ENCODE peak calls at places on chromosomes 16 and 17, in nine cellular contexts. M is ascending aorta, Y is fibroblast of lung, I is SK-N-SH, R is uterus, C is HFF-Myc, N is A549, D is fibroblast of the aortic adventitia, L is endodermal cell. X is an unnamed sample.

GRCh38 chr16:17777461-17777863 is 306.7 kb upstream of the XYLT1 start:
- DNase-seq in M (no peak), Y (peak), I (no peak), R (no peak), C (no peak), N (no peak), D (peak), L (peak), X (peak)

GRCh38 chr17:81832608-81833159 is 407 bp downstream of the MCRIP1 start:
- DNase-seq in M (no peak), Y (no peak), I (peak), R (no peak), C (no peak), N (no peak), D (peak), L (no peak), X (no peak)

GRCh38 chr17:2386400-2387085 is 14.3 kb downstream of the MNT start:
- DNase-seq in M (no peak), Y (no peak), I (peak), R (no peak), C (no peak), N (peak), D (no peak), L (no peak), X (no peak)

GRCh38 chr16:74601131-74601871 is 5.6 kb downstream of the GLG1 start:
- DNase-seq in M (no peak), Y (no peak), I (peak), R (no peak), C (no peak), N (no peak), D (no peak), L (no peak), X (no peak)

GRCh38 chr17:49494937-49495841 is at the start of gene NGFR:
- DNase-seq in M (no peak), Y (no peak), I (peak), R (no peak), C (no peak), N (no peak), D (no peak), L (peak), X (no peak)

GRCh38 chr16:1918312-1918889 is at the start of gene HS3ST6:
- DNase-seq in M (no peak), Y (no peak), I (peak), R (no peak), C (no peak), N (no peak), D (no peak), L (peak), X (no peak)

GRCh38 chr17:81398170-81398854 is 3.1 kb downstream of the BAHCC1 start:
- DNase-seq in M (no peak), Y (peak), I (peak), R (no peak), C (no peak), N (peak), D (no peak), L (peak), X (peak)

GRCh38 chr17:32943206-32943605 is 15.3 kb downstream of the TMEM98 start:
- DNase-seq in M (no peak), Y (no peak), I (no peak), R (no peak), C (no peak), N (no peak), D (peak), L (peak), X (peak)

GRCh38 chr17:19384723-19385391 is 2.1 kb downstream of the MFAP4 start:
- DNase-seq in M (peak), Y (peak), I (peak), R (peak), C (peak), N (no peak), D (peak), L (no peak), X (peak)

GRCh38 chr17:74480290-74480689 is 13.9 kb downstream of the CD300A start:
- DNase-seq in M (no peak), Y (no peak), I (peak), R (no peak), C (no peak), N (no peak), D (no peak), L (no peak), X (no peak)

GRCh38 chr17:34220776-34221390 is 34.2 kb upstream of the CCL2 start:
- DNase-seq in M (no peak), Y (no peak), I (no peak), R (no peak), C (no peak), N (no peak), D (no peak), L (no peak), X (peak)

GRCh38 chr17:57295526-57296023 is 39.3 kb downstream of the MSI2 start:
- DNase-seq in M (no peak), Y (peak), I (no peak), R (no peak), C (no peak), N (peak), D (no peak), L (no peak), X (peak)

GRCh38 chr17:59620518-59621259 is 994 bp downstream of the CLTC start:
- DNase-seq in M (no peak), Y (no peak), I (peak), R (peak), C (no peak), N (peak), D (peak), L (peak), X (peak)

GRCh38 chr17:48048321-48049140 is at the start of gene NFE2L1:
- DNase-seq in M (peak), Y (peak), I (peak), R (peak), C (peak), N (peak), D (peak), L (peak), X (peak)

GRCh38 chr17:36507266-36507665 is 20.8 kb downstream of the ZNHIT3 start:
- DNase-seq in M (no peak), Y (no peak), I (no peak), R (no peak), C (no peak), N (no peak), D (no peak), L (peak), X (no peak)

GRCh38 chr16:5512037-5512436 is 414.4 kb upstream of the EEF2KMT start:
- DNase-seq in M (no peak), Y (no peak), I (no peak), R (no peak), C (no peak), N (no peak), D (no peak), L (no peak), X (no peak)

GRCh38 chr16:4679854-4680636 is 13.3 kb upstream of the NUDT16L1 start:
- DNase-seq in M (no peak), Y (peak), I (no peak), R (peak), C (no peak), N (no peak), D (peak), L (peak), X (peak)

GRCh38 chr17:77206125-77206523 is 65.4 kb downstream of the SEC14L1 start:
- DNase-seq in M (no peak), Y (no peak), I (no peak), R (no peak), C (no peak), N (no peak), D (no peak), L (no peak), X (no peak)

GRCh38 chr16:69378760-69379159 is 7.0 kb downstream of the TERF2 start:
- DNase-seq in M (no peak), Y (no peak), I (no peak), R (no peak), C (no peak), N (no peak), D (peak), L (no peak), X (peak)

GRCh38 chr16:79599256-79599836 is 1.2 kb downstream of the MAF start:
- DNase-seq in M (no peak), Y (peak), I (peak), R (no peak), C (no peak), N (peak), D (no peak), L (peak), X (no peak)

GRCh38 chr17:75108193-75108592 is 1.6 kb upstream of the ARMC7 start:
- DNase-seq in M (no peak), Y (no peak), I (no peak), R (no peak), C (no peak), N (no peak), D (no peak), L (peak), X (no peak)

GRCh38 chr17:79811036-79811887 is 14.4 kb upstream of the CBX8 start:
- DNase-seq in M (no peak), Y (no peak), I (peak), R (no peak), C (no peak), N (peak), D (no peak), L (peak), X (no peak)

GRCh38 chr16:72689851-72690250 is 358.1 kb downstream of the ZFHX3 start:
- DNase-seq in M (no peak), Y (peak), I (no peak), R (no peak), C (no peak), N (no peak), D (peak), L (no peak), X (peak)

GRCh38 chr16:9112166-9112843 is 20.9 kb downstream of the HAPSTR1 start:
- DNase-seq in M (no peak), Y (no peak), I (no peak), R (no peak), C (no peak), N (peak), D (no peak), L (no peak), X (no peak)

GRCh38 chr17:7711356-7711755 is 6.2 kb upstream of the DNAH2 start:
- DNase-seq in M (no peak), Y (no peak), I (peak), R (no peak), C (no peak), N (peak), D (no peak), L (peak), X (no peak)

GRCh38 chr16:66695474-66695934 is 1.0 kb downstream of the CMTM4 start:
- DNase-seq in M (no peak), Y (no peak), I (no peak), R (no peak), C (no peak), N (no peak), D (no peak), L (no peak), X (no peak)

GRCh38 chr17:78915872-78916632 is 9.1 kb downstream of the TIMP2 start:
- DNase-seq in M (no peak), Y (peak), I (no peak), R (peak), C (no peak), N (peak), D (peak), L (no peak), X (peak)

GRCh38 chr17:340074-340473 is 12.5 kb downstream of the RPH3AL start:
- DNase-seq in M (no peak), Y (no peak), I (peak), R (no peak), C (no peak), N (no peak), D (no peak), L (no peak), X (no peak)

GRCh38 chr17:30429155-30429554 is 48.1 kb upstream of the GOSR1 start:
- DNase-seq in M (no peak), Y (no peak), I (no peak), R (no peak), C (no peak), N (no peak), D (peak), L (no peak), X (peak)

GRCh38 chr17:81090361-81091133 is 55.6 kb downstream of the BAIAP2 start:
- DNase-seq in M (no peak), Y (peak), I (peak), R (no peak), C (no peak), N (peak), D (peak), L (peak), X (peak)

GRCh38 chr16:13322357-13322756 is 421.0 kb downstream of the SHISA9 start:
- DNase-seq in M (no peak), Y (no peak), I (no peak), R (no peak), C (no peak), N (no peak), D (no peak), L (peak), X (no peak)

GRCh38 chr16:86497551-86498021 is 12.7 kb upstream of the FOXF1 start:
- DNase-seq in M (no peak), Y (no peak), I (no peak), R (no peak), C (no peak), N (no peak), D (no peak), L (peak), X (no peak)

GRCh38 chr16:86496929-86497381 is 13.4 kb upstream of the FOXF1 start:
- DNase-seq in M (no peak), Y (no peak), I (no peak), R (no peak), C (no peak), N (no peak), D (no peak), L (peak), X (no peak)

GRCh38 chr16:86496262-86496928 is 13.9 kb upstream of the FOXF1 start:
- DNase-seq in M (no peak), Y (no peak), I (no peak), R (no peak), C (no peak), N (no peak), D (no peak), L (no peak), X (no peak)

GRCh38 chr16:86498661-86499493 is 11.4 kb upstream of the FOXF1 start:
- DNase-seq in M (no peak), Y (peak), I (no peak), R (no peak), C (no peak), N (no peak), D (peak), L (peak), X (peak)

DNA sequence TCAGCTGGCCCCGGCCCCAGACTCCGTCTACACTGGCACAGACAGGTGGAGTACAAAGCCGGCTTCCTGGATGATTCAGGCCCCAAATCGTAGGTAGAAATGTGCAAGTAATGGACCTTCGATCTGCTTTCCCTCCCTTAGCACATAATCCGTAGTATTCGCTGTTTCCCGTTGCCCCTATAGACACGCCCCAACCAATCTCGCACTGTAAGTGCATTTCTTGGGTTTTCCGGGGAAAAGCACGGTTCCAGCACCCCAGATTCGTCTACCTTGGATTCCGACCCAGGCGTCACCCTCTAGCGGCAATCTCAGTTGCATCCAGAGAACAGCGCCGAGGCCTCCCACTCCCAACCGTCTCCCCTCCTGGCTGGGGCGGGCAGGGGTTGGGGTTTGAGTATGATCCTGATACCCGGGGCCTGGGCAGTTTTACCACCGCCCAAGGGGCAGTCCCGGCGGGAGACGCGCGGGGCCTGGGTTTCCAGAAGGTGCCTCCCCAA is 12.1 kb upstream of the FOXF1 start:
- DNase-seq in M (no peak), Y (peak), I (no peak), R (no peak), C (no peak), N (no peak), D (no peak), L (peak), X (no peak)
- TF ChIP-seq CTCF in M (no peak), Y (peak), I (no peak), R (no peak), C (peak), N (no peak), D (peak), L (peak), X (no peak)

DNA sequence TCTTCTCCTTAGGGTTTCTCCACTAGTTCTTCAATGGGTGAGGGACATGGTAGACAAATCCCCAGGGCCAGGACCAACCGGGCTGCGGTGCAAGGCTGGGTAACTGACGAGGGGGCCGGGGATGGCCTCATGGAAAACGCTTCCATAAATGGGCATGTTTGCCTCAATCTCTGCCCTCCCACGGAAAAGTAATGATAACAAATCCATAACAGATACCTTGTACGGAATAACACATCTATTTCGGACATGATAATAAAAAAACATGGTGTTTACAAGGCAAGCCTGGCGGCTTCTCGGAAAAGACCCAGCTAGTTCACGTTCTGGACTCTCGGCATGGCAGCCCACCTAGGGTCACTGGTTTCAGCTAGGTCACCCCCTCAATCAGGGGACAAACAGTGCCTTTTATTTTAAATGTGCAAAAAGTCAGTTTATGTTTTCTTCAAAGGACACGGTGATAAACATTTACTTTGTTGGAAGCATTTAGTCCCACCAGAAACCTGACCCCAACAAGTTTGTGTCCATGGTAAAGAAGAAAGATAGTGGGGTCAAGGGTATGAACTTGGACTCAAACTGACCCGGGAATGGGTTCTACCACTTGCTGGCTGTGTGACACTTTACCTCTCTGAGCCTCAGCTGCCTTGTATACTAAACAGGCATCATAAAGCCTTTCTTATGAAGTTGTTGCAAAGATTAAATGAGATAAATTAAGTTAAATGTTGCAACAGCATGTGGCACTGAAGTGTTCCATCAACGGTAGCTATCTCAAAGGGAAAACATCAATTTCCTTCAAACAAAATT is 1.7 kb downstream of the MYH11 start:
- DNase-seq in M (no peak), Y (no peak), I (no peak), R (peak), C (no peak), N (no peak), D (no peak), L (no peak), X (no peak)
- H3K4me3 ChIP-seq in M (peak), Y (no peak), I (no peak), R (peak), C (no peak), N (no peak), D (no peak), L (no peak), X (no peak)

GRCh38 chr16:88373211-88373610 is 9.5 kb upstream of the ZNF469 start:
- DNase-seq in M (no peak), Y (no peak), I (no peak), R (peak), C (no peak), N (no peak), D (no peak), L (no peak), X (no peak)

GRCh38 chr16:88374736-88375135 is 8.0 kb upstream of the ZNF469 start:
- DNase-seq in M (no peak), Y (no peak), I (peak), R (no peak), C (no peak), N (no peak), D (no peak), L (no peak), X (no peak)

GRCh38 chr16:88373927-88374492 is 8.7 kb upstream of the ZNF469 start:
- DNase-seq in M (no peak), Y (no peak), I (no peak), R (no peak), C (no peak), N (no peak), D (no peak), L (no peak), X (no peak)

GRCh38 chr16:88370365-88370764 is 12.4 kb upstream of the ZNF469 start:
- DNase-seq in M (no peak), Y (no peak), I (no peak), R (peak), C (no peak), N (no peak), D (no peak), L (no peak), X (no peak)

GRCh38 chr16:88372522-88372921 is 10.2 kb upstream of the ZNF469 start:
- DNase-seq in M (no peak), Y (no peak), I (no peak), R (no peak), C (no peak), N (no peak), D (no peak), L (no peak), X (no peak)
- TF ChIP-seq CTCF in M (no peak), Y (no peak), I (no peak), R (no peak), C (no peak), N (no peak), D (no peak), L (no peak), X (no peak)

GRCh38 chr16:81469710-81470481 is 25.3 kb downstream of the CMIP start:
- DNase-seq in M (no peak), Y (no peak), I (no peak), R (no peak), C (no peak), N (no peak), D (no peak), L (no peak), X (no peak)
- H3K4me3 ChIP-seq in M (no peak), Y (no peak), I (no peak), R (no peak), C (no peak), N (no peak), D (no peak), L (no peak), X (no peak)

X was measured in fibroblast of pulmonary artery.